ENCODE peak calls at places on chromosomes 11 and 22, in eight cellular contexts. Z, M, Q, P, H, F, U and X are unnamed samples.

GRCh38 chr11:60972182-60973030 is 926 bp downstream of the CD6 start:
- DNase-seq in Z (no peak), M (no peak), Q (peak; percentile 73), P (no peak), H (no peak), F (no peak), U (no peak), X (no peak)

GRCh38 chr11:122670131-122670530 is 14.6 kb downstream of the UBASH3B start:
- DNase-seq in Z (no peak), M (no peak), Q (no peak), P (no peak), H (no peak), F (no peak), U (no peak), X (no peak)

GRCh38 chr22:24954114-24954463 is 1.6 kb downstream of the KIAA1671 start:
- DNase-seq in Z (no peak), M (no peak), Q (no peak), P (peak; percentile 31), H (no peak), F (peak; percentile 46), U (no peak), X (no peak)

GRCh38 chr11:50037282-50037681 is 4.6 kb downstream of the OR4C45 start:
- DNase-seq in Z (no peak), M (no peak), Q (no peak), P (peak; percentile 1), H (no peak), F (peak; percentile 8), U (no peak), X (no peak)

GRCh38 chr11:98835336-98835735 is 185.4 kb upstream of the CNTN5 start:
- DNase-seq in Z (no peak), M (no peak), Q (no peak), P (no peak), H (no peak), F (no peak), U (no peak), X (no peak)

GRCh38 chr22:35303029-35303624 is 3.4 kb downstream of the TOM1 start:
- DNase-seq in Z (no peak), M (no peak), Q (no peak), P (no peak), H (no peak), F (no peak), U (no peak), X (no peak)

GRCh38 chr11:66465371-66466224 is 1.1 kb upstream of the PELI3 start:
- DNase-seq in Z (no peak), M (no peak), Q (no peak), P (no peak), H (no peak), F (no peak), U (no peak), X (no peak)

GRCh38 chr22:27687984-27688545 is 113.5 kb downstream of the MN1 start:
- DNase-seq in Z (no peak), M (no peak), Q (no peak), P (no peak), H (no peak), F (peak; percentile 80), U (no peak), X (no peak)

GRCh38 chr11:76769071-76769560 is 14.0 kb upstream of the TSKU start:
- DNase-seq in Z (no peak), M (no peak), Q (no peak), P (no peak), H (no peak), F (no peak), U (no peak), X (no peak)

GRCh38 chr11:47991266-47991830 is 11.0 kb downstream of the PTPRJ start:
- DNase-seq in Z (no peak), M (no peak), Q (no peak), P (peak; percentile 28), H (no peak), F (peak; percentile 71), U (peak; percentile 50), X (no peak)

GRCh38 chr11:95239871-95240648 is 9.1 kb upstream of the SESN3 start:
- DNase-seq in Z (no peak), M (no peak), Q (no peak), P (no peak), H (no peak), F (no peak), U (no peak), X (no peak)

GRCh38 chr11:2327032-2327431 is 25.2 kb downstream of the TSPAN32 start:
- DNase-seq in Z (no peak), M (no peak), Q (no peak), P (no peak), H (no peak), F (no peak), U (no peak), X (no peak)

GRCh38 chr11:65078151-65078550 is 5.7 kb downstream of the CDCA5 start:
- DNase-seq in Z (no peak), M (peak; percentile 51), Q (peak; percentile 81), P (peak; percentile 43), H (no peak), F (peak; percentile 17), U (peak; percentile 86), X (peak; percentile 71)